ENCODE peak calls at places on chromosome 16, in four cellular contexts. G, U, B and N are unnamed samples.

GRCh38 chr16:31201511-31202401 is 804 bp downstream of the PYCARD start:
- DNase-seq in G (no peak), U (no peak), B (peak), N (peak)

GRCh38 chr16:84266451-84266850 is 26.6 kb upstream of the KCNG4 start:
- DNase-seq in G (peak), U (no peak), B (peak), N (peak)

GRCh38 chr16:26561303-26561702 is 505.4 kb upstream of the C16orf82 start:
- DNase-seq in G (no peak), U (no peak), B (no peak), N (no peak)

GRCh38 chr16:75931043-75931442 is 204.8 kb upstream of the CPHXL start:
- DNase-seq in G (no peak), U (no peak), B (peak), N (no peak)

GRCh38 chr16:27429981-27430441 is 28.0 kb downstream of the IL21R start:
- DNase-seq in G (no peak), U (no peak), B (no peak), N (no peak)

GRCh38 chr16:20862162-20862960 is 37.8 kb downstream of the DCUN1D3 start:
- DNase-seq in G (no peak), U (no peak), B (no peak), N (no peak)

GRCh38 chr16:10521681-10522274 is 58.6 kb downstream of the EMP2 start:
- DNase-seq in G (peak), U (no peak), B (peak), N (peak)

GRCh38 chr16:85306071-85306792 is 194.0 kb upstream of the CIBAR2 start:
- DNase-seq in G (no peak), U (no peak), B (peak), N (peak)

GRCh38 chr16:11989238-11990160 is 13.0 kb downstream of the SNX29 start:
- DNase-seq in G (no peak), U (no peak), B (no peak), N (no peak)

GRCh38 chr16:85718682-85719081 is 29.9 kb upstream of the GINS2 start:
- DNase-seq in G (no peak), U (no peak), B (peak), N (no peak)

GRCh38 chr16:57167951-57168350 is 17.9 kb downstream of the PSME3IP1 start:
- DNase-seq in G (peak), U (no peak), B (peak), N (no peak)

GRCh38 chr16:50153648-50154368 is 702 bp downstream of the TENT4B start:
- DNase-seq in G (no peak), U (no peak), B (peak), N (no peak)

GRCh38 chr16:23976091-23977001 is 140.6 kb downstream of the PRKCB start:
- DNase-seq in G (no peak), U (no peak), B (no peak), N (no peak)

DNA sequence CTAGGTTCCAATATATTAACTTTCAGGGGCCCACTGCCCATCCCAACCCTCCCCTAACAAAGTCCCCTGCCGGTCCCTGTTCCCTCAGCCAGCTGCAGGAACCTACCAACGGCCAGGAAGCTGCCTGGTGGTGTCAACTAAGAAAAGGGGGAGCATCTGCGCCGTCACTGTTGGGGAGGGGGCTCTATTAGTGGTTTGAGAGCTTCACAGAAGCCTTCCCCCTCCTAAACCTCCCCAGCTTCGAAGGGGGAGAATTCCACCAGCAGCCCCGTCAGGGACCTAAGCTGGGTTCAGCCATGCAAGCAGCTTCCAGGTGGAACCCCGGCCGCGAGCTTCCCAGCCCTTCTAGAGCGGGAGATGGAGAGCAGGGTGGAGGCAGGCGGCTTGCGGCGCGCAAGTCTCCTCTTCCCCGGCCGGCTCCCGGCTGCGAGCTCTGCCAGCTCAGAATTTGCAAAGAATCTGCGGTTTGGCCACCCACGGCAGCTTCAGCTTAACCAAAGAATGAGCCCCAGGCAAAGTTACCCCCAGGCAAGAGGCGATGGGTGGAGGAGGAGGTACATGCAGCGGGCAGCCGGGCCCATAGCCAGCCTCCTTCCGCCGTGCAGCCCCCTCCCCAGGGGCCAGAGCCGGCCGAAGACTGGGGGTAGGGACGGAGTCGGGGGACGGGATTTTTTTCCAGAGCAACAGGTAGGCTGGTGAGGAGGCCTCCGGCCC is 33.7 kb downstream of the DDX19A start:
- DNase-seq in G (peak), U (no peak), B (peak), N (peak)
- H4K91ac ChIP-seq in G (no peak), U (peak), B (peak), N (peak)

DNA sequence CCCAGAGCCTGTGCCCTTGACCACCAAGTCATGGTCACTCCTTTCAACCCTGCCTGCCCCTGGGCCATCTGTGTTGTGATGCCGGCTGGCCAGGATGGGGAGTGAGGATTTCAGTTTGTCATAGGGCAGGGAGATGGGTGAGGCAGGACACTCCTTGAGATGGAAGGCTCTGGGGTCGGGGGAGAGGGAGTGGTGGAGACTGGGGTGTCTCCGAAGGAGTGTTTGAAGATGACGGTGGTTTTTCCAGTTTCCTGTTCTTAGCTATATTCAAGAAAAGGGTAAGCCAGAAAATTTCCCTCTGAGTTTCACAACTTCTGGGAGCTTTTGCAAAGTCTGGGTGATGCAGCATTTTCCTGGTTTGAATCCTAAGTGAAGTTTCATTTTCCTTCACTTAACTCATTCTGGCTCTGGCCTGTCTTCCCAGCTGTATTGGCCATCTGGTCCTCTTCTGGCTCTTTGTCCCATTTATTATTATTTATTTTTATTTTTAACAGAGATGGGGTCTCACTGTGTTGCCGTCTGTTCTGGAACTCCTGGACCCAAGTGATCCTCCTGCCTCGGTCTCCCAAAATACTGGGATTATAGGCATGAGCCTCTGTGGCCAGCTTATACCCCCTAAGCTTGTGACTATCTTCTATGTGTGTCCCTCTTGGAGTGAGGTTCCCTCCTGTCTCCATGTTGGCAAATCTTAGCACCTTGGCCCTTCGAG is 27.7 kb downstream of the ABCC1 start:
- DNase-seq in G (no peak), U (no peak), B (peak), N (no peak)
- H4K91ac ChIP-seq in G (no peak), U (no peak), B (peak), N (no peak)

GRCh38 chr16:2042171-2042570 is 5.5 kb downstream of the NTHL1 start:
- DNase-seq in G (no peak), U (no peak), B (no peak), N (no peak)
- H4K91ac ChIP-seq in G (no peak), U (no peak), B (peak), N (no peak)

GRCh38 chr16:53083123-53083522 is 28.3 kb downstream of the CHD9 start:
- DNase-seq in G (no peak), U (no peak), B (no peak), N (no peak)

GRCh38 chr16:53080345-53081031 is 25.7 kb downstream of the CHD9 start:
- DNase-seq in G (no peak), U (no peak), B (peak), N (no peak)

GRCh38 chr16:53082509-53082908 is 27.7 kb downstream of the CHD9 start:
- DNase-seq in G (no peak), U (no peak), B (no peak), N (no peak)

GRCh38 chr16:53081686-53082407 is 27.1 kb downstream of the CHD9 start:
- DNase-seq in G (no peak), U (no peak), B (no peak), N (no peak)

GRCh38 chr16:53081032-53081424 is 26.2 kb downstream of the CHD9 start:
- DNase-seq in G (no peak), U (no peak), B (no peak), N (no peak)
- H4K91ac ChIP-seq in G (no peak), U (no peak), B (no peak), N (peak)

DNA sequence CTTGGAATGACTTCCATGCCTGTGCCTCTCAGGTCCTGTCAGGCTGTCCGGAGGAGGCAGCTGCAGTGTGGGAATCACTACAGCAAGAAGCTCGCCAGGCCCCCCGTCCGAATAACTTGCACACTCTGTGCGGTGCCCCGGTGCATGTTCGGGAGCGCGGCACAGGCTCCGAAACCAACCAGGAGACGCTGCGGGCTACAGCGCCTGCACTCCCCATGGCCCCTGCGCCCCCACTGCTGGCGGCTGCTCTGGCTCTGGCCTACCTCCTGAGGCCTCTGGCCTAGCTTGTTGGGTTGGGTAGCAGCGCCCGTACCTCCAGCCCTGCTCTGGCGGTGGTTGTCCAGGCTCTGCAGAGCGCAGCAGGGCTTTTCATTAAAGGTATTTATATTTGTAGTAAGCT is 1.3 kb downstream of the NRN1L start:
- DNase-seq in G (no peak), U (no peak), B (no peak), N (no peak)
- H4K91ac ChIP-seq in G (no peak), U (no peak), B (no peak), N (no peak)